ENCODE peak calls at places on chromosomes 4 and X, in ten cellular contexts. U is fibroblast of the conjunctiva; H is T-helper 9 cell; Q is progenitor cell of endocrine pancreas; J is nephron progenitor cell; D is activated naive CD4-positive, alpha-beta T cell; Z is RKO; B is aorta; X is choroid plexus epithelial cell; Y is NCI-H2107. A is an unnamed sample.
A peak's percentile ranks its signal among the peaks of the same experiment; 100 is the strongest.

GRCh38 chr4:78609580-78609979 is 58.0 kb downstream of the ANXA3 start:
- DNase-seq in U (no peak), Y (no peak), X (no peak), J (no peak), H (no peak), D (no peak), B (no peak), Q (no peak), Z (no peak), A (no peak)

GRCh38 chr4:99947608-99948007 is 1.2 kb upstream of the DNAJB14 start:
- DNase-seq in H (no peak), B (no peak), D (no peak), Q (no peak), Y (no peak), U (no peak), J (no peak), Z (peak; percentile 35), X (no peak), A (no peak)

GRCh38 chr4:66376921-66377320 is 706.6 kb upstream of the EPHA5 start:
- DNase-seq in Z (no peak), Y (no peak), J (no peak), Q (no peak), D (no peak), H (no peak), B (no peak), U (no peak), X (peak; percentile 39), A (no peak)

GRCh38 chrX:16807976-16808542 is 21.8 kb downstream of the TXLNG start:
- DNase-seq in J (no peak), H (no peak), X (peak; percentile 65), Y (no peak), U (peak; percentile 51), Q (no peak), D (no peak), Z (no peak), B (no peak), A (no peak)

GRCh38 chrX:131802836-131803626 is 220.1 kb upstream of the STK26 start:
- DNase-seq in Y (no peak), U (peak; percentile 56), X (no peak), J (no peak), Z (no peak), Q (no peak), D (peak; percentile 61), H (peak; percentile 69), B (peak; percentile 80), A (no peak)

GRCh38 chr4:17315459-17315858 is 196.4 kb downstream of the QDPR start:
- DNase-seq in U (no peak), Q (no peak), D (no peak), X (no peak), J (no peak), Y (no peak), B (no peak), Z (no peak), H (no peak), A (no peak)

GRCh38 chr4:48651869-48652447 is 128.1 kb downstream of the FRYL start:
- DNase-seq in U (no peak), B (no peak), D (no peak), J (no peak), Z (no peak), Q (no peak), Y (no peak), H (no peak), X (no peak), A (no peak)

GRCh38 chr4:37928896-37929537 is 31.2 kb upstream of the PTTG2 start:
- DNase-seq in J (no peak), Z (no peak), B (no peak), Y (no peak), U (no peak), D (no peak), X (no peak), H (no peak), Q (no peak), A (no peak)

GRCh38 chr4:11743236-11743635 is 314.5 kb upstream of the HS3ST1 start:
- DNase-seq in D (no peak), Y (no peak), H (no peak), Q (no peak), U (no peak), J (no peak), Z (no peak), B (no peak), X (peak; percentile 47), A (no peak)

GRCh38 chr4:62126064-62126732 is 926.1 kb downstream of the ADGRL3 start:
- DNase-seq in J (no peak), Q (no peak), X (no peak), B (no peak), D (no peak), H (no peak), U (no peak), Y (no peak), Z (no peak), A (no peak)

GRCh38 chr4:137253949-137254348 is 278.3 kb downstream of the PCDH18 start:
- DNase-seq in Y (no peak), Z (peak; percentile 14), X (peak; percentile 70), H (no peak), J (no peak), B (no peak), Q (no peak), U (peak; percentile 22), D (no peak), A (no peak)

GRCh38 chrX:124274438-124275166 is 57.9 kb upstream of the TEX13D start:
- DNase-seq in J (no peak), H (no peak), Q (no peak), U (no peak), D (no peak), B (no peak), Z (no peak), X (no peak), Y (no peak), A (no peak)

GRCh38 chr4:68369474-68369805 is 19.6 kb upstream of the YTHDC1 start:
- DNase-seq in D (no peak), Z (no peak), B (no peak), X (no peak), U (no peak), Y (no peak), J (no peak), Q (no peak), H (no peak), A (no peak)

GRCh38 chr4:105460306-105460705 is 13.6 kb downstream of the PPA2 start:
- DNase-seq in Z (no peak), D (no peak), J (no peak), Q (no peak), X (no peak), B (no peak), H (no peak), Y (no peak), U (no peak), A (no peak)

GRCh38 chrX:17374619-17375360 is at the start of gene NHS:
- DNase-seq in Y (peak; percentile 63), Z (peak; percentile 48), Q (peak; percentile 86), X (peak; percentile 70), J (peak; percentile 90), H (no peak), B (peak; percentile 81), U (peak; percentile 51), D (no peak), A (peak; percentile 64)

GRCh38 chr4:140711910-140712309 is 44.3 kb downstream of the TBC1D9 start:
- DNase-seq in D (no peak), Y (no peak), U (no peak), B (no peak), H (no peak), Z (no peak), X (peak; percentile 39), Q (no peak), J (no peak), A (no peak)

GRCh38 chr4:118790544-118790943 is 45.4 kb downstream of the SEC24D start:
- DNase-seq in Q (no peak), U (no peak), Z (no peak), Y (no peak), J (no peak), H (no peak), D (no peak), B (no peak), X (no peak), A (no peak)

GRCh38 chrX:26651755-26652154 is 435.8 kb downstream of the MAGEB5 start:
- DNase-seq in J (no peak), Q (no peak), D (no peak), H (no peak), Y (no peak), X (peak; percentile 6), B (no peak), Z (peak; percentile 28), U (no peak), A (no peak)

GRCh38 chr4:22473268-22473667 is 42.6 kb downstream of the ADGRA3 start:
- DNase-seq in Z (peak; percentile 12), X (peak; percentile 91), J (no peak), D (no peak), Y (no peak), U (peak; percentile 61), H (no peak), Q (no peak), B (no peak), A (no peak)

GRCh38 chrX:94058728-94059382 is 384.8 kb downstream of the FAM133A start:
- DNase-seq in Q (no peak), H (no peak), B (no peak), D (no peak), U (no peak), J (peak; percentile 40), Z (peak; percentile 37), X (peak; percentile 1), Y (no peak), A (peak; percentile 20)

GRCh38 chr4:990746-991367 is 2.3 kb downstream of the SLC26A1 start:
- DNase-seq in B (no peak), Z (no peak), Y (no peak), J (no peak), H (no peak), D (no peak), Q (no peak), X (no peak), U (no peak), A (no peak)

GRCh38 chr4:117370944-117371665 is 285.7 kb upstream of the TRAM1L1 start:
- DNase-seq in J (no peak), Z (no peak), B (no peak), X (no peak), H (no peak), Q (no peak), U (no peak), D (no peak), Y (no peak), A (no peak)

GRCh38 chrX:118226060-118226428 is 109.4 kb upstream of the KLHL13 start:
- DNase-seq in Y (peak; percentile 7), D (no peak), J (no peak), H (no peak), B (no peak), U (no peak), X (peak; percentile 21), Q (no peak), Z (peak; percentile 21), A (no peak)

A was measured in endothelial cell.